ENCODE peak calls at places on chromosome 18, in eight cellular contexts. I is T1000, O is lower leg skin, M is fibroblast of pulmonary artery, S is G401, K is GM10248, X is hepatocyte, Z is cardiac muscle cell. U is an unnamed sample.

GRCh38 chr18:35186491-35187034 is 54.3 kb upstream of the ZNF397 start:
- DNase-seq in I (no peak), O (no peak), M (no peak), S (no peak), K (no peak), X (no peak), Z (no peak), U (no peak)

GRCh38 chr18:26405190-26405781 is 143.1 kb downstream of the KCTD1 start:
- DNase-seq in I (no peak), O (no peak), M (peak; percentile 70), S (peak; percentile 41), K (peak; percentile 78), X (peak; percentile 51), Z (peak; percentile 58), U (peak; percentile 73)

GRCh38 chr18:46335551-46336059 is 231.4 kb downstream of the HAUS1 start:
- DNase-seq in I (no peak), O (no peak), M (no peak), S (peak; percentile 53), K (no peak), X (no peak), Z (peak; percentile 60), U (peak; percentile 75)

GRCh38 chr18:75249192-75249551 is 38.6 kb downstream of the TSHZ1 start:
- DNase-seq in I (no peak), O (no peak), M (no peak), S (no peak), K (no peak), X (no peak), Z (no peak), U (no peak)

GRCh38 chr18:38025433-38026038 is 459.9 kb upstream of the CELF4 start:
- DNase-seq in I (no peak), O (no peak), M (no peak), S (no peak), K (no peak), X (peak; percentile 23), Z (no peak), U (no peak)

GRCh38 chr18:56992777-56993176 is 154.1 kb upstream of the BOD1L2 start:
- DNase-seq in I (no peak), O (no peak), M (no peak), S (no peak), K (no peak), X (no peak), Z (no peak), U (no peak)

GRCh38 chr18:62170857-62171256 is 16.0 kb downstream of the PIGN start:
- DNase-seq in I (no peak), O (no peak), M (no peak), S (no peak), K (no peak), X (no peak), Z (no peak), U (no peak)

GRCh38 chr18:76354348-76354747 is 140.7 kb downstream of the ZNF516 start:
- DNase-seq in I (no peak), O (no peak), M (peak; percentile 70), S (no peak), K (no peak), X (no peak), Z (peak; percentile 53), U (no peak)

GRCh38 chr18:31100598-31101147 is 1.5 kb downstream of the DSC2 start:
- DNase-seq in I (no peak), O (no peak), M (peak; percentile 17), S (no peak), K (no peak), X (peak; percentile 43), Z (peak; percentile 4), U (peak; percentile 27)

GRCh38 chr18:65227970-65228369 is 522.8 kb upstream of the CDH7 start:
- DNase-seq in I (no peak), O (no peak), M (no peak), S (no peak), K (no peak), X (no peak), Z (no peak), U (no peak)

GRCh38 chr18:10543277-10543676 is 17.4 kb downstream of the NAPG start:
- DNase-seq in I (no peak), O (no peak), M (peak; percentile 16), S (no peak), K (no peak), X (no peak), Z (no peak), U (no peak)

GRCh38 chr18:9617006-9617542 is 2.7 kb upstream of the PPP4R1 start:
- DNase-seq in I (no peak), O (no peak), M (peak; percentile 39), S (no peak), K (no peak), X (no peak), Z (peak; percentile 38), U (no peak)

GRCh38 chr18:67509711-67510110 is 6.8 kb downstream of the DSEL start:
- DNase-seq in I (no peak), O (no peak), M (peak; percentile 72), S (no peak), K (no peak), X (no peak), Z (peak; percentile 76), U (no peak)

GRCh38 chr18:44654555-44654954 is 26.1 kb upstream of the SETBP1 start:
- DNase-seq in I (peak; percentile 16), O (no peak), M (peak; percentile 73), S (no peak), K (no peak), X (no peak), Z (peak; percentile 46), U (no peak)

GRCh38 chr18:58005885-58006523 is 38.0 kb upstream of the NEDD4L start:
- DNase-seq in I (peak; percentile 13), O (no peak), M (peak; percentile 14), S (no peak), K (no peak), X (no peak), Z (no peak), U (no peak)

GRCh38 chr18:78757014-78757413 is 222.6 kb upstream of the SALL3 start:
- DNase-seq in I (no peak), O (no peak), M (no peak), S (no peak), K (no peak), X (no peak), Z (no peak), U (no peak)

GRCh38 chr18:30044496-30044895 is 998.0 kb downstream of the DSC3 start:
- DNase-seq in I (no peak), O (no peak), M (no peak), S (no peak), K (no peak), X (no peak), Z (no peak), U (no peak)

GRCh38 chr18:36829362-36830140 is 624 bp downstream of the KIAA1328 start:
- DNase-seq in I (no peak), O (peak; percentile 18), M (no peak), S (peak; percentile 61), K (no peak), X (peak; percentile 21), Z (no peak), U (no peak)

GRCh38 chr18:31138709-31139108 is 23.9 kb downstream of the DSC1 start:
- DNase-seq in I (no peak), O (no peak), M (no peak), S (no peak), K (no peak), X (no peak), Z (no peak), U (no peak)

GRCh38 chr18:38539373-38539772 is 973.8 kb upstream of the CELF4 start:
- DNase-seq in I (no peak), O (no peak), M (no peak), S (peak; percentile 51), K (no peak), X (no peak), Z (no peak), U (peak; percentile 54)

GRCh38 chr18:9823805-9824473 is 61.8 kb upstream of the TXNDC2 start:
- DNase-seq in I (no peak), O (no peak), M (peak; percentile 51), S (no peak), K (no peak), X (no peak), Z (peak; percentile 62), U (no peak)

GRCh38 chr18:54416459-54416858 is 58.8 kb downstream of the C18orf54 start:
- DNase-seq in I (peak; percentile 11), O (no peak), M (peak; percentile 70), S (no peak), K (no peak), X (peak; percentile 11), Z (peak; percentile 80), U (no peak)

GRCh38 chr18:55778731-55779460 is 190.9 kb upstream of the TCF4 start:
- DNase-seq in I (no peak), O (no peak), M (peak; percentile 38), S (peak; percentile 36), K (no peak), X (no peak), Z (peak; percentile 46), U (no peak)

GRCh38 chr18:25298853-25299274 is 53.1 kb downstream of the ZNF521 start:
- DNase-seq in I (peak; percentile 67), O (no peak), M (peak; percentile 92), S (no peak), K (no peak), X (peak; percentile 17), Z (peak; percentile 82), U (no peak)

GRCh38 chr18:7273301-7273911 is 42.5 kb downstream of the LRRC30 start:
- DNase-seq in I (no peak), O (peak; percentile 66), M (peak; percentile 93), S (no peak), K (no peak), X (peak; percentile 20), Z (peak; percentile 92), U (no peak)

GRCh38 chr18:63319383-63320040 is at the start of gene BCL2:
- DNase-seq in I (no peak), O (no peak), M (peak; percentile 42), S (peak; percentile 55), K (no peak), X (peak; percentile 16), Z (peak; percentile 52), U (peak; percentile 53)

GRCh38 chr18:74564012-74564411 is 29.7 kb downstream of the CNDP1 start:
- DNase-seq in I (no peak), O (no peak), M (no peak), S (no peak), K (no peak), X (no peak), Z (no peak), U (no peak)

U was measured in WERI-Rb-1.